ENCODE peak calls at places on chromosomes 11 and 22, in five cellular contexts. F is heart right ventricle, G is Caki2, X is astrocyte of the spinal cord, L is HTR-8/SVneo. Z is an unnamed sample.

GRCh38 chr22:27993201-27993635 is 74.2 kb upstream of the PITPNB start:
- DNase-seq in L (no peak), F (no peak), G (no peak), X (no peak), Z (no peak)

GRCh38 chr11:94650756-94651155 is 83.6 kb downstream of the PIWIL4 start:
- DNase-seq in L (no peak), G (no peak), X (peak), F (peak), Z (no peak)

GRCh38 chr11:96143016-96143670 is 199.9 kb downstream of the MAML2 start:
- DNase-seq in F (no peak), X (peak), G (no peak), L (no peak), Z (no peak)

GRCh38 chr11:2213384-2213842 is 41.8 kb upstream of the TH start:
- DNase-seq in L (no peak), F (no peak), G (no peak), X (no peak), Z (no peak)

GRCh38 chr11:2516276-2517015 is 71.6 kb downstream of the KCNQ1 start:
- DNase-seq in F (no peak), G (no peak), L (no peak), X (no peak), Z (no peak)

GRCh38 chr11:69828276-69828970 is 9.2 kb upstream of the FGF3 start:
- DNase-seq in X (no peak), L (no peak), G (no peak), F (no peak), Z (no peak)

GRCh38 chr22:33438273-33438672 is 380.1 kb upstream of the SYN3 start:
- DNase-seq in G (peak), F (no peak), X (peak), L (no peak), Z (peak)

GRCh38 chr11:133082453-133082781 is 449.9 kb downstream of the OPCML start:
- DNase-seq in L (no peak), F (peak), G (no peak), X (no peak), Z (no peak)

GRCh38 chr11:130945945-130946344 is 29.7 kb upstream of the SNX19 start:
- DNase-seq in X (peak), G (no peak), F (peak), L (no peak), Z (no peak)

GRCh38 chr11:36091256-36091811 is 147.5 kb downstream of the LDLRAD3 start:
- DNase-seq in G (no peak), L (peak), F (no peak), X (peak), Z (no peak)

GRCh38 chr22:46675938-46676337 is 55.8 kb downstream of the GRAMD4 start:
- DNase-seq in L (no peak), F (no peak), G (no peak), X (no peak), Z (no peak)

GRCh38 chr11:118010738-118011461 is 24.7 kb downstream of the IL10RA start:
- DNase-seq in F (no peak), L (no peak), X (no peak), G (no peak), Z (no peak)

GRCh38 chr11:104060820-104061219 is 24.4 kb downstream of the DDI1 start:
- DNase-seq in G (no peak), L (no peak), F (no peak), X (no peak), Z (no peak)

GRCh38 chr11:13772223-13773046 is 104.0 kb downstream of the FAR1 start:
- DNase-seq in F (no peak), G (peak), L (peak), X (peak), Z (peak)

GRCh38 chr11:119318240-119319135 is 1.6 kb upstream of the MCAM start:
- DNase-seq in X (peak), F (no peak), L (peak), G (no peak), Z (no peak)

GRCh38 chr22:23110190-23110921 is 31.4 kb downstream of the RSPH14 start:
- DNase-seq in L (no peak), F (no peak), G (no peak), X (no peak), Z (no peak)

GRCh38 chr22:48575567-48576332 is 1251.9 kb downstream of the BRD1 start:
- DNase-seq in L (no peak), G (no peak), X (no peak), F (peak), Z (no peak)

GRCh38 chr11:65487467-65488272 is 11.2 kb upstream of the MALAT1 start:
- DNase-seq in G (peak), X (peak), F (peak), L (peak), Z (peak)

GRCh38 chr11:3000032-3000961 is 8.2 kb upstream of the NAP1L4 start:
- DNase-seq in X (peak), F (peak), G (no peak), L (no peak), Z (no peak)

GRCh38 chr11:65262775-65263174 is 1.0 kb downstream of the POLA2 start:
- DNase-seq in G (no peak), F (no peak), X (no peak), L (no peak), Z (peak)

GRCh38 chr11:27532652-27533325 is 26.2 kb upstream of the LIN7C start:
- DNase-seq in L (no peak), F (no peak), X (peak), G (no peak), Z (no peak)

GRCh38 chr11:22539851-22540376 is 85.7 kb downstream of the FANCF start:
- DNase-seq in L (peak), F (no peak), G (no peak), X (peak), Z (peak)

GRCh38 chr11:128936546-128937275 is 6.0 kb downstream of the TP53AIP1 start:
- DNase-seq in F (no peak), L (no peak), X (peak), G (no peak), Z (no peak)

GRCh38 chr22:32058656-32059280 is 15.7 kb downstream of the SLC5A1 start:
- DNase-seq in G (no peak), X (no peak), F (no peak), L (no peak), Z (no peak)

GRCh38 chr22:49298834-49299750 is 528.6 kb downstream of the BRD1 start:
- DNase-seq in F (no peak), L (no peak), G (no peak), X (no peak), Z (no peak)

GRCh38 chr11:13761712-13762111 is 93.2 kb downstream of the FAR1 start:
- DNase-seq in G (no peak), X (no peak), L (no peak), F (no peak), Z (no peak)

GRCh38 chr22:46737105-46737975 is 712 bp downstream of the CERK start:
- DNase-seq in X (peak), F (peak), G (peak), L (peak), Z (peak)

GRCh38 chr11:2129323-2129698 is 9.9 kb downstream of the IGF2 start:
- DNase-seq in L (no peak), X (no peak), F (no peak), G (no peak), Z (no peak)

GRCh38 chr11:130223291-130223971 is 63.8 kb downstream of the ST14 start:
- DNase-seq in X (no peak), F (no peak), L (no peak), G (no peak), Z (no peak)

GRCh38 chr11:31645747-31646146 is 136.2 kb downstream of the ELP4 start:
- DNase-seq in F (no peak), X (peak), G (peak), L (peak), Z (peak)

GRCh38 chr22:24485608-24486007 is 9.5 kb upstream of the UPB1 start:
- DNase-seq in G (no peak), F (no peak), X (no peak), L (peak), Z (no peak)

GRCh38 chr22:28442951-28443876 is 236.4 kb downstream of the TTC28 start:
- DNase-seq in G (no peak), F (peak), L (peak), X (peak), Z (peak)

GRCh38 chr11:105840391-105840790 is 181.6 kb downstream of the MSANTD4 start:
- DNase-seq in F (no peak), X (peak), L (no peak), G (no peak), Z (no peak)

GRCh38 chr22:27621671-27622070 is 179.9 kb downstream of the MN1 start:
- DNase-seq in G (no peak), L (no peak), F (no peak), X (no peak), Z (no peak)

GRCh38 chr22:48651981-48652538 is 1175.6 kb downstream of the BRD1 start:
- DNase-seq in F (no peak), L (no peak), G (no peak), X (no peak), Z (no peak)

GRCh38 chr11:77151804-77152513 is 23.9 kb downstream of the MYO7A start:
- DNase-seq in X (no peak), G (no peak), L (no peak), F (no peak), Z (no peak)

GRCh38 chr11:72758690-72759389 is 6.6 kb upstream of the ARAP1 start:
- DNase-seq in X (peak), G (no peak), F (peak), L (no peak), Z (no peak)

GRCh38 chr11:10920875-10921274 is 63.0 kb upstream of the ZBED5 start:
- DNase-seq in L (no peak), X (no peak), G (no peak), F (no peak), Z (no peak)

GRCh38 chr11:118406599-118407166 is 5.3 kb downstream of the ATP5MG start:
- DNase-seq in F (no peak), G (no peak), X (peak), L (no peak), Z (no peak)

Z was measured in RKO.